ENCODE peak calls at places on chromosome 20, in eight cellular contexts. O is dorsolateral prefrontal cortex, I is BE2C, F is fibroblast of the aortic adventitia, Z is BJ, M is psoas muscle, X is fibroblast of lung, D is B cell. P is an unnamed sample.

GRCh38 chr20:49762940-49763766 is 49.5 kb upstream of the B4GALT5 start:
- DNase-seq in I (no peak), F (no peak), Z (no peak), O (no peak), X (no peak), M (no peak), D (no peak), P (no peak)

GRCh38 chr20:24722586-24722985 is 226.5 kb upstream of the CST7 start:
- DNase-seq in F (no peak), I (no peak), Z (no peak), D (no peak), O (no peak), M (no peak), X (no peak), P (no peak)

GRCh38 chr20:62660216-62660615 is 17.9 kb downstream of the SLCO4A1 start:
- DNase-seq in Z (no peak), D (no peak), X (no peak), O (no peak), I (no peak), M (no peak), F (no peak), P (no peak)

GRCh38 chr20:48457261-48458002 is 370.4 kb downstream of the PREX1 start:
- DNase-seq in F (no peak), D (no peak), Z (no peak), O (no peak), X (no peak), M (no peak), I (no peak), P (no peak)

GRCh38 chr20:1294497-1294896 is 28.4 kb downstream of the SNPH start:
- DNase-seq in Z (no peak), I (no peak), X (no peak), M (no peak), F (no peak), O (no peak), D (peak; percentile 27), P (no peak)

GRCh38 chr20:23115823-23116222 is 29.7 kb upstream of the CD93 start:
- DNase-seq in I (no peak), O (no peak), Z (no peak), M (no peak), D (no peak), F (no peak), X (no peak), P (no peak)

GRCh38 chr20:7723284-7723683 is 217.0 kb downstream of the HAO1 start:
- DNase-seq in X (peak; percentile 52), I (no peak), O (no peak), D (no peak), Z (no peak), M (no peak), F (peak; percentile 93), P (no peak)

GRCh38 chr20:53579581-53580375 is 13.9 kb downstream of the ZNF217 start:
- DNase-seq in F (peak; percentile 93), Z (no peak), M (no peak), X (peak; percentile 69), O (no peak), D (peak; percentile 39), I (peak; percentile 24), P (no peak)

GRCh38 chr20:20199338-20200160 is 147.2 kb downstream of the CFAP61 start:
- DNase-seq in O (no peak), I (peak; percentile 64), M (no peak), X (no peak), F (no peak), Z (no peak), D (no peak), P (peak; percentile 35)

GRCh38 chr20:8855315-8855714 is 213.6 kb upstream of the PLCB4 start:
- DNase-seq in D (no peak), X (peak; percentile 75), I (no peak), Z (no peak), M (no peak), O (no peak), F (peak; percentile 76), P (no peak)

GRCh38 chr20:21767739-21768223 is 62.3 kb downstream of the PAX1 start:
- DNase-seq in I (no peak), M (no peak), D (no peak), X (no peak), F (no peak), O (no peak), Z (no peak), P (peak; percentile 80)

GRCh38 chr20:1813101-1813529 is 82.1 kb upstream of the SIRPA start:
- DNase-seq in D (no peak), O (no peak), Z (peak; percentile 92), X (peak; percentile 94), M (peak; percentile 83), I (no peak), F (peak; percentile 96), P (no peak)

GRCh38 chr20:61260905-61261304 is 8.8 kb downstream of the CDH4 start:
- DNase-seq in M (no peak), I (no peak), X (no peak), O (no peak), D (no peak), Z (no peak), F (no peak), P (no peak)
- TF ChIP-seq CTCF in M (no peak), I (no peak), X (no peak), O (no peak), D (no peak), Z (peak; percentile 17), F (no peak), P (no peak)

GRCh38 chr20:35618372-35619131 is 2.9 kb downstream of the SPAG4 start:
- DNase-seq in F (peak; percentile 31), D (no peak), O (no peak), X (peak; percentile 23), I (peak; percentile 31), M (no peak), Z (no peak), P (no peak)

GRCh38 chr20:35618032-35618371 is 2.4 kb downstream of the SPAG4 start:
- DNase-seq in M (no peak), X (no peak), Z (no peak), F (no peak), D (no peak), O (no peak), I (no peak), P (no peak)

GRCh38 chr20:35619196-35620095 is 3.8 kb downstream of the SPAG4 start:
- DNase-seq in X (peak; percentile 79), D (peak; percentile 80), I (peak; percentile 91), F (peak; percentile 72), M (peak; percentile 80), O (peak; percentile 41), Z (no peak), P (peak; percentile 91)

GRCh38 chr20:35620818-35621559 is 5.4 kb downstream of the SPAG4 start:
- DNase-seq in M (no peak), F (no peak), O (no peak), X (no peak), I (no peak), Z (no peak), D (no peak), P (no peak)

GRCh38 chr20:35621560-35621946 is 5.9 kb downstream of the SPAG4 start:
- DNase-seq in D (no peak), M (no peak), F (no peak), Z (no peak), X (no peak), I (no peak), O (no peak), P (no peak)
- TF ChIP-seq CTCF in D (no peak), M (no peak), F (peak; percentile 13), Z (no peak), X (peak; percentile 15), I (peak; percentile 33), O (no peak), P (peak; percentile 22)

DNA sequence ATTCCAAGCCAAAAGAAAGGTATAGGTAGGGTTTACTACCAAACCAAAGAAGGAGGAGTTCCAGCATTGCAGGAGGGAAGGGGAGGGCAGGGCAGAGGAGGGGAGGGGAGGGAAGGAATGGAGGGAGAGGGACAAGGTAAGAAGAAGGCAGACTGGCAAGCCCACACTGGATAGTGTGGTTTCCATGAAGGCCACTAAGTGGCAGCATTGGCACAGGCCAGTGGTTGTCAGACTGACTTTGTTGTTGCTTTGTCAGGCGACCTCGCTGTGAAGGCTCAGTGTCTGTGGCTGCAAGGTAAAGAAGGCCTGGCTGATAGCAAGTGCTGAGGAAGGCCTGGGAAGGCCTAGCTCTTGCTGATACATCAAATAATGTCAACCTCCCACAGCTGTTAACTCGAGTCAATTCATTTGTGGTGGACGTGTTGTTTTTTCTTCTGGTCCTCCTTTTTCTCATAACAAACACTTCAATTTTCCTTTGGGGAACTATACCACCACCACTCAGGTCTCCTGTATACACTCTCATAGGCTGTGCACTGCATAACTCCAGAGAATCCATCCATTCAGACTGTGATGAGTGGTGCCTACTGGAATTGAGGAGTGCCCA is 7.7 kb upstream of the ZNF334 start:
- DNase-seq in M (no peak), O (peak; percentile 67), X (peak; percentile 41), Z (no peak), D (no peak), F (peak; percentile 58), I (peak; percentile 63), P (peak; percentile 74)
- TF ChIP-seq CTCF in M (peak; percentile 19), O (peak; percentile 57), X (peak; percentile 76), Z (peak; percentile 73), D (peak; percentile 70), F (peak; percentile 70), I (peak; percentile 85), P (peak; percentile 77)

GRCh38 chr20:63957004-63957689 is 931 bp upstream of the UCKL1 start:
- DNase-seq in D (peak; percentile 67), M (peak; percentile 82), F (peak; percentile 61), I (peak; percentile 87), Z (no peak), X (peak; percentile 65), O (peak; percentile 58), P (peak; percentile 71)
- TF ChIP-seq CTCF in D (no peak), M (peak; percentile 13), F (peak; percentile 7), I (no peak), Z (peak; percentile 43), X (no peak), O (no peak), P (no peak)

DNA sequence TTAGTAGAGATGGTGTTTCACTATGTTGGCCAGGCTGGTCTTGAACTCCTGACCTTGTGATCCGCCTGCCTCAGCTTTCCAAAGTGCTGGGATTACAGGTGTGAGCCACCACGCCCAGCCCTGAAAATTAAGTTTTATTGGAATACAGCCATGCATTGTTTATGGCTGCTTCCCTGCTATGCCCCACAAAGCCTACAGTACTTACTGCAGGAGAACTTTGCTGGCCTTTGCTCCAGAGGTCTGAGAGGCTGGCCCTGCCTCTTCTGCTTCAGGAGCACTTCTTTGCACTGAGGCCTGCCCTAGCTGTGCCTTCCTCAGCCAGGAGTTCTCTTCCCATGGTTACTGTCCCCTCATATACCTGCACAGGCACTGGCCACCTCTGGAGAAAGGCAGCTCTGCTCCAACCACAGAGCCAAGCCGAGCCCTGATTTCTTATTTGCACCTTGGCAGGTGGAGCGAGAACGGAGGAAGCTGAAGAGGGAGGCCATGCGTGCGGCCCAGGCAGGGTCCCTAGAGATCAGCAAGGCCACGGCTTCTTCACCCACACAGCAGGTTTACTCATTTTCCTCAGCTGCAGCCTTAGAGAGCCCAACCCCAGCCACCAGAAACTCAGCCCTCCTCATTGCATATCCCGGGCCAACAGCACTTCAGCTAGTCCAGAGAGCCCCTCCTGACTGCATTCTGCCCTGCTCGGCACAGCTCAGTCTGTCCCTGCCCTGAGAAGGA is 20.8 kb downstream of the C20orf173 start:
- DNase-seq in M (peak; percentile 31), O (no peak), X (no peak), I (no peak), Z (no peak), F (no peak), D (peak; percentile 50), P (no peak)
- TF ChIP-seq CTCF in M (no peak), O (no peak), X (no peak), I (no peak), Z (no peak), F (no peak), D (no peak), P (no peak)

P was measured in glutamatergic neuron.